ENCODE peak calls at places on chromosomes 13 and 19, in ten cellular contexts. B is brain microvascular endothelial cell; T is MG63; G is CD4-positive, alpha-beta memory T cell; P is CD8-positive, alpha-beta memory T cell; O is body of pancreas; Q is cardiac muscle cell; D is SK-N-MC; S is SK-N-SH; H is PC-9. N is an unnamed sample.

GRCh38 chr13:86960876-86961275 is 710.3 kb upstream of the SLITRK5 start:
- DNase-seq in S (no peak), Q (no peak), H (no peak), D (no peak), B (no peak), O (no peak), P (no peak), G (no peak), T (no peak), N (no peak)

GRCh38 chr13:48334534-48335127 is 31.1 kb downstream of the RB1 start:
- DNase-seq in P (peak; percentile 42), S (peak; percentile 15), Q (peak; percentile 5), B (no peak), H (no peak), T (no peak), O (no peak), D (no peak), G (peak; percentile 50), N (peak; percentile 45)

GRCh38 chr19:6014551-6015135 is 36.7 kb upstream of the RANBP3 start:
- DNase-seq in G (no peak), P (no peak), D (no peak), T (no peak), Q (no peak), O (no peak), H (no peak), S (peak; percentile 20), B (no peak), N (no peak)

GRCh38 chr19:14072535-14073231 is at the start of gene MISP3:
- DNase-seq in Q (peak; percentile 59), O (peak; percentile 88), T (no peak), P (no peak), B (no peak), G (no peak), S (peak; percentile 46), D (no peak), H (peak; percentile 81), N (no peak)

GRCh38 chr13:111359237-111359915 is 38.9 kb downstream of the TEX29 start:
- DNase-seq in O (no peak), G (no peak), D (no peak), H (no peak), T (peak; percentile 10), P (no peak), S (no peak), Q (no peak), B (no peak), N (no peak)

GRCh38 chr13:53941588-53942190 is 913.1 kb downstream of the OLFM4 start:
- DNase-seq in H (no peak), D (no peak), O (no peak), G (no peak), S (no peak), B (no peak), T (no peak), P (no peak), Q (no peak), N (no peak)

GRCh38 chr13:101453784-101454201 is 1.3 kb downstream of the ITGBL1 start:
- DNase-seq in P (no peak), G (no peak), H (peak; percentile 84), Q (no peak), T (peak; percentile 44), B (no peak), D (no peak), O (peak; percentile 47), S (peak; percentile 72), N (no peak)

GRCh38 chr13:61413572-61413971 is 2.1 kb downstream of the PCDH20 start:
- DNase-seq in D (no peak), Q (peak; percentile 34), G (no peak), O (no peak), P (no peak), T (no peak), H (no peak), S (peak; percentile 55), B (no peak), N (no peak)

GRCh38 chr19:18843960-18844359 is 12.2 kb downstream of the UPF1 start:
- DNase-seq in P (no peak), G (no peak), B (peak; percentile 23), T (no peak), D (no peak), H (no peak), O (no peak), Q (no peak), S (no peak), N (peak; percentile 20)

GRCh38 chr19:18846862-18847515 is 15.2 kb downstream of the UPF1 start:
- DNase-seq in B (peak; percentile 54), H (peak; percentile 66), Q (peak; percentile 84), T (peak; percentile 81), P (peak; percentile 60), G (peak; percentile 64), O (peak; percentile 81), D (no peak), S (peak; percentile 88), N (no peak)

GRCh38 chr19:18842166-18842565 is 10.4 kb downstream of the UPF1 start:
- DNase-seq in O (no peak), Q (no peak), S (peak; percentile 58), P (no peak), G (no peak), T (no peak), H (no peak), B (no peak), D (no peak), N (no peak)

GRCh38 chr19:18845961-18846360 is 14.2 kb downstream of the UPF1 start:
- DNase-seq in D (no peak), P (no peak), S (peak; percentile 3), G (no peak), O (no peak), H (no peak), T (no peak), Q (no peak), B (no peak), N (no peak)

DNA sequence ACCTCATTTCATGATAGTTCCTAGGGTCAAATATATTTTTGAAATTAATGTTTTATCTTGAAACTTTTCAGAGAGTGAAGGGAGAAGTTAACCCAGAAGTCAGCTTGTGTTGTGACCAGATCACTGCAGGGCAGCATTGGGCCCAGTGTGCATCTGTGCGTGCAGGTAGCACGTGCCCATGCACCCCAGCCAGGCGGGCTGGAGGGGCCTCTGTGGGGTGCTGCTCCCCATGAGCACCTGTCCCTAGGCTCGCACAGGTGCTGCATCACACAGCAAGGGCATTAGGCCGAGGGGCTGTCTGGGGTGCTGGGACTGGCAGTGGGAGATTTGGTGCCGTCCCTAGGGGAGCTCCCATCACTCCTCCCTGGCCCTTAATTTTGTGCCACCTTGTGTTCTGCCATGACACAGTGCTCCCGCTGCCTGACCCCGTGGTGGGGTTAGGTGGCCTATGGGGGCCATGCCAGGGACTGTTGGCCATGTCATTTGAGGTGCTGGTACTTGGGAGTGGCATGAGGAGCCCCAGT is 13.1 kb downstream of the UPF1 start:
- DNase-seq in T (no peak), P (no peak), Q (no peak), G (no peak), O (no peak), B (no peak), H (no peak), S (peak; percentile 2), D (no peak), N (no peak)
- H3K4me3 ChIP-seq in T (no peak overlapping the region), P (no peak overlapping the region), Q (no peak overlapping the region), G (no peak overlapping the region), O (no peak overlapping the region), B (no peak overlapping the region), H (no peak overlapping the region), S (no peak overlapping the region), D (no peak overlapping the region), N (no peak overlapping the region)

GRCh38 chr19:3059653-3060052 is 2.6 kb downstream of the TLE5 start:
- DNase-seq in G (no peak), S (no peak), P (no peak), B (no peak), D (no peak), O (no peak), Q (no peak), H (no peak), T (no peak), N (no peak)
- H3K4me3 ChIP-seq in G (no peak overlapping the region), S (no peak overlapping the region), P (peak overlapping the region; percentile 59), B (no peak overlapping the region), D (no peak overlapping the region), O (no peak overlapping the region), Q (no peak overlapping the region), H (no peak overlapping the region), T (no peak overlapping the region), N (no peak overlapping the region)

GRCh38 chr19:36423925-36424324 is 5.5 kb upstream of the ZFP82 start:
- DNase-seq in D (no peak), H (no peak), T (no peak), Q (no peak), O (no peak), G (no peak), S (no peak), P (no peak), B (no peak), N (no peak)

GRCh38 chr19:36417752-36418286 is 625 bp downstream of the ZFP82 start:
- DNase-seq in S (no peak), T (no peak), H (no peak), B (no peak), D (no peak), P (no peak), Q (no peak), O (no peak), G (no peak), N (no peak)

GRCh38 chr19:36420961-36421748 is 2.7 kb upstream of the ZFP82 start:
- DNase-seq in H (no peak), B (peak; percentile 35), O (no peak), P (no peak), D (no peak), S (peak; percentile 71), G (no peak), T (no peak), Q (peak; percentile 40), N (no peak)

GRCh38 chr19:36418287-36419001 is at the start of gene ZFP82:
- DNase-seq in O (peak; percentile 61), Q (peak; percentile 93), H (peak; percentile 58), S (peak; percentile 98), T (peak; percentile 66), B (peak; percentile 66), D (no peak), G (peak; percentile 77), P (peak; percentile 77), N (peak; percentile 75)

DNA sequence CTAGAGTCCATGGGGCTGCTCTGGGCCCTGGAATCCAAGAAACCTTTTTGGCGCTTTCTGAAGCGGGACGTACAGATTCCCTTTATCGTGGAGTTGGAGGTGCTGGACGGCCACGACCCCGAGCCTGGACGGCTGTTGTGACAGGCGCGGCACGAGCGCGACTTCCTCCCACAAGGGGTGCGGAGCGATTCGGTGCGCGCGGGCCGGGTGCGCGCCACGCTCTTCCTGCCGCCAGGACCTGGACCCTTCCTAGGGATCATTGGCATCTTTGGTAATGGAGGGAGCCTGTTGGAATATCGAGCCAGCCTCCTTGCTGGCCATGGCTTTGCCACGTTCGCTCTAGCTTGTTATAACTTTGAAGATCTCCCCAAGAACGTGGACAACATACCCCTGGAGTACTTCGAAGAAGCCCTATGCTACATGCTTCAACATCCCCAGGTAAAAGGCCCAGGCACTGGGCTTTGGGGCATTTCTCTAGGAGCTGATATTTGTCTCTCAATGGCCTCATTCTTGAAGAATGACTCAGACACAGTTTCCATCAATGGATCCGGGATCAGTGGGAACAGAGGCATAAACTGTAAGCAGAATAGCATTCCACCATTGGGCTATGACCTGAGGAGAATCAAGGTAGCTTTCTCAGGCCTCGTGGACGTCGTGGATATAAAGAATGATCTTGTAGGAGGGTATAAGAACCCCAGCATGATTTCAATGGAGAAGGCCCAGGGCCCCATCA is 3.5 kb upstream of the ZFP82 start:
- DNase-seq in P (no peak), T (no peak), G (no peak), B (no peak), Q (no peak), D (no peak), S (no peak), H (no peak), O (no peak), N (no peak)
- H3K4me3 ChIP-seq in P (no peak overlapping the region), T (no peak overlapping the region), G (no peak overlapping the region), B (peak overlapping the region; percentile 48), Q (peak overlapping the region; percentile 37), D (no peak overlapping the region), S (no peak overlapping the region), H (no peak overlapping the region), O (peak overlapping the region; percentile 8), N (no peak overlapping the region)

DNA sequence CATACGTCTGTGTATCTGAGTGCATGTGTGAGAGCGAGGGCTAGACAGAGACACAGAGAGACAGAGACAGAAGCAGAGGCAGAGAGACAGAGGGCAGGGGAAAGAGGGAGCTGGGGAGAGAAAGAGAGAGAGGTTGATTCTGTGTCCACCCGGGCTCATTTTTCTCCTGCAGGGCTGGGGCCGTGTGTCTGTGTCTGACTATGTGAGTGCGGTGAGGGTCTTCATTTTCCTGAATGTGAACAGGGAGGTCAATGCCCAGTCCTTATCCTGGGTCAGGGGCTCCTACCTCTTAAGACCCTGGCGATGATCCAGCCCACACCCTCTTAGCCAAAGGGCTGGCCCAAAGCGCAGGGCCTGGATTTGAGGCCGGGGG is 17.7 kb downstream of the LRRC4B start:
- DNase-seq in P (no peak), Q (no peak), H (no peak), D (no peak), G (no peak), S (no peak), T (no peak), B (no peak), O (no peak), N (no peak)
- H3K4me3 ChIP-seq in P (no peak overlapping the region), Q (peak overlapping the region; percentile 41), H (no peak overlapping the region), D (no peak overlapping the region), G (no peak overlapping the region), S (no peak overlapping the region), T (no peak overlapping the region), B (no peak overlapping the region), O (no peak overlapping the region), N (no peak overlapping the region)

N was measured in Jurkat, Clone E6-1.